ENCODE peak calls at places on chromosomes 13 and 19, in four cellular contexts. J is esophagus squamous epithelium, A is mammary epithelial cell, I is A549. T is an unnamed sample.

GRCh38 chr19:49786432-49786831 is 19.6 kb downstream of the AP2A1 start:
- DNase-seq in J (no peak), A (peak; percentile 28), I (peak; percentile 46), T (no peak)

GRCh38 chr13:98741741-98742435 is 10.6 kb downstream of the SLC15A1 start:
- DNase-seq in J (no peak), A (no peak), I (no peak), T (no peak)

GRCh38 chr13:28337196-28338045 is 157.5 kb downstream of the FLT1 start:
- DNase-seq in J (no peak), A (peak; percentile 9), I (no peak), T (no peak)

GRCh38 chr19:6801397-6802086 is 29.0 kb downstream of the VAV1 start:
- DNase-seq in J (peak; percentile 29), A (no peak), I (peak; percentile 87), T (no peak)

GRCh38 chr19:19816679-19817078 is 4.9 kb downstream of the ZNF506 start:
- DNase-seq in J (no peak), A (no peak), I (no peak), T (no peak)

GRCh38 chr19:1582201-1582600 is 10.5 kb downstream of the MBD3 start:
- DNase-seq in J (no peak), A (no peak), I (no peak), T (no peak)

GRCh38 chr13:79988573-79988972 is 352.4 kb downstream of the SPRY2 start:
- DNase-seq in J (no peak), A (peak; percentile 74), I (no peak), T (no peak)

GRCh38 chr13:46864941-46865340 is 31.9 kb downstream of the HTR2A start:
- DNase-seq in J (no peak), A (no peak), I (no peak), T (no peak)

GRCh38 chr13:19864018-19864338 is 529 bp upstream of the ZMYM5 start:
- DNase-seq in J (peak; percentile 23), A (no peak), I (peak; percentile 83), T (no peak)

GRCh38 chr13:38213307-38213706 is 136.3 kb upstream of the UFM1 start:
- DNase-seq in J (no peak), A (peak; percentile 69), I (no peak), T (no peak)

GRCh38 chr13:105410602-105411001 is 1124.9 kb downstream of the EFNB2 start:
- DNase-seq in J (no peak), A (peak; percentile 53), I (peak; percentile 45), T (peak; percentile 12)

GRCh38 chr13:27353653-27354052 is 70.8 kb upstream of the GTF3A start:
- DNase-seq in J (no peak), A (no peak), I (no peak), T (no peak)

GRCh38 chr13:107678075-107678689 is 537.2 kb downstream of the LIG4 start:
- DNase-seq in J (no peak), A (no peak), I (no peak), T (no peak)

GRCh38 chr13:112447306-112447705 is 71.2 kb downstream of the SPACA7 start:
- DNase-seq in J (no peak), A (no peak), I (no peak), T (no peak)

GRCh38 chr13:105272660-105273631 is 1262.5 kb downstream of the EFNB2 start:
- DNase-seq in J (no peak), A (no peak), I (no peak), T (no peak)

GRCh38 chr19:17473041-17473440 is 2.7 kb downstream of the SLC27A1 start:
- DNase-seq in J (no peak), A (peak; percentile 69), I (peak; percentile 37), T (no peak)

GRCh38 chr19:7311911-7312310 is 17.7 kb upstream of the INSR start:
- DNase-seq in J (no peak), A (no peak), I (no peak), T (no peak)

GRCh38 chr19:9060559-9061340 is 26.1 kb upstream of the OR1M1 start:
- DNase-seq in J (no peak), A (no peak), I (no peak), T (no peak)

GRCh38 chr13:67776171-67776570 is 546.0 kb upstream of the PCDH9 start:
- DNase-seq in J (no peak), A (no peak), I (no peak), T (no peak)

GRCh38 chr19:3798137-3798536 is 12.0 kb upstream of the MATK start:
- DNase-seq in J (no peak), A (no peak), I (no peak), T (no peak)

GRCh38 chr13:43077906-43078305 is 54.5 kb downstream of the DNAJC15 start:
- DNase-seq in J (no peak), A (no peak), I (no peak), T (no peak)

GRCh38 chr13:40530961-40531360 is 135.5 kb downstream of the FOXO1 start:
- DNase-seq in J (no peak), A (no peak), I (no peak), T (no peak)

GRCh38 chr19:33402421-33403220 is 29.1 kb downstream of the CEBPG start:
- DNase-seq in J (no peak), A (no peak), I (peak; percentile 36), T (no peak)
- TF ChIP-seq CTCF in J (peak; percentile 12), A (peak; percentile 35), I (no peak), T (no peak)

DNA sequence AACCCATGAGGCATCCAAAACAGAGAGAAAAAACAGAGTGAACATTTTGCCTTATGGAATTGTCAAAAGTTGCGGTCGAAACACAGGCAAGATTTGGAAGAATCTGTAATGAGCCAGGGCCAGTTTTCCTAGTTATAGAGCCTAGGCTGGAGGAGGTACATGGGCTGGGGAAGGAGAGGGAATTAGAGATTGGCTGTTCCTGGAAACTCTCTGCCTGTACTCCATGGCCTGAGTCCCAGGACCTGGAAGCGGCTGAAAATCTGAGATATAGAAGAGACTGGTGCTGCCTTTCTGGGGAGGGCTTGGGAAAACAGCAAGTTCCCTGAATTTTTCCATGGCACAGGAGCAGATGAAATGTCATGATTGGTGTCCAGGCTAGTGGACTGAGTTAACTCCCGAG is 122.8 kb upstream of the KLF12 start:
- DNase-seq in J (no peak), A (no peak), I (no peak), T (no peak)
- TF ChIP-seq CTCF in J (no peak), A (no peak), I (no peak), T (no peak)

DNA sequence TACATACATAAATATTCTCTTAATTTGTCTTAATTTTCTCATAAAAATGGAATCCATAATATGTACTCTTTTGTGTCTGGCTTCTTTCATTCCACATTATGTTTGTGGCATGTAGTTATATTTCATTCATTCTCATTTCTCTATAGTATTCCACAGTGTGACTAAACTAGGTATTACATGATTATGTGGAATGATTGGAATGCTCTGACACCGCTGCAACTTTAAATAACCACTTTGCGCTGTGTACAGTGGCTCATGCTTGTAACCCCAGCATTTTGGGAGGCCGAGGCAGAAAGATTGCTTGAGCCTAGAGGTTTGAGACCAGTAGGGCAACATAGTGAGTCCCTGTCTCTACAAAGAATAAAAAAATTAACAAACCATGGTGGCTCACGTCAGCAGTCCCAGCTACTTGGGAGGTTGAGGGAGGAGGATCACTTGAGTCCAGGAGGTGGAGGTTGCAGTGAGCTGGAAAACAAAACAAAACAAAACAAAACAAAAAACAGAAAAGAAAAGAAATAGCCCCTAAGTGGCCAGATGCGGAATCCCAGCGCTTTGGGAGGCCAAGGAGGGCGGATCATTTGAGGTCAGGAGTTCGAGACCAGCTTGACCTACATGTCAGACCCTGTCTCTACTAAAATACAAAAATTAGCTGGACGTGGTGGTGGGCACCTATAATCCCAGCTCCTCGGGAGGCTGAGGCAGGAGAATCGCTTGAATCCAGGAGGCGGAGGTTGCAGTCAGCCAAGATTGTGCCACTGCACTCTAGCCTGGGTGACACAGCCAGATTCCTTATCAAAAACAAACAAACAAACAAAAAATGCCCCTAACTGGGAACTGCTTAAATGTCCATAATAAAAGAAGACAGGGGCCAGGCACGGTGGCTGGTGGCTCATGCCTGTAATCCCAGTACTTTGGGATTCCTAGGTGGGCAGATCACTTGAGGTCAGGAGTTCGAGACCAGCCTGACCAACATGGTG is 8.0 kb upstream of the SAE1 start:
- DNase-seq in J (no peak), A (peak; percentile 67), I (peak; percentile 66), T (no peak)
- TF ChIP-seq CTCF in J (no peak), A (no peak), I (no peak), T (no peak)

DNA sequence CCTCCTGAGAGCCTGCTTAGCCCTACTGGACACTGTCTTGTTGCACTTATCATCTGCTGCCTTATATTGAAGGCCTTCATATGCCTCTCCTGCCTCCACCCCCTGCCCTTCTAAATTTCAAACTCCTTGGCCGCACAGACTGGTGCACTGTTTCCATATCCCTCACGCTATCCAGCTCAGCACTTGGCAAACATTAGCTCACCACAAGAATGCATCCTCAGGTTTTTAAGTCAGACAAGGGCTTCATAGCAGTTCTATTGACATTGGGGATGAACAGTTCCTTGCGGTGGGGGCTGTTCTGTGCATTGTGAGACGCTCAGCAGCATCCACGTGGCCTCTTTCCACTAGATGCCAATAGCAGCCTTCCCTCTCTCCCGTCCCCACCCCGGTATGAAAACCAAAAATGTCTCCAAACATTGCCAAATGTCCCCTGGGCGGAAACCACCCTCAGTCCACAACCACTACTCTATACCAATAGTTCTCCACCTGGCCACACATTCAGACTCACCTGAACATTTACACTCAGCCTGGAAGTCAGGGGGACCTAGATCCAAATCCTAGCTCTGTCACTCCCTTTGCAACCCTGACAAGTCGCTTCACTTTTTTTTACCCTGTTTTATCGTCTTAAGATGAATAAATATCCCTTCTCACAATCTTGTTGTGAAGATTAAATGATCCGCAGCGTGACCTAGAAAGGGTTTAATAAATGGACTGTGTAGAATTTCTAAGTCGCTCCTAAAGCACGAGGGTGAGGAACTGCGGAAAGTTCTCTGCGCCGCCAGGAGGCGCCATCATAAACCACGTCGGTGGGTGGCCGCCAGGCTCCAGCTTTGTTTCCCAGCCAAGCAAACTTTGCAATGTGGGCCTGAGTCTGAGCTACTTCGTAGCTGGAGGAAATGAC is 3.6 kb upstream of the CEACAM3 start:
- DNase-seq in J (no peak), A (peak; percentile 35), I (peak; percentile 81), T (no peak)
- TF ChIP-seq CTCF in J (peak; percentile 74), A (peak; percentile 73), I (peak; percentile 94), T (peak; percentile 49)

GRCh38 chr13:35887028-35887666 is 244.0 kb downstream of the DCLK1 start:
- DNase-seq in J (no peak), A (no peak), I (no peak), T (no peak)
- TF ChIP-seq CTCF in J (no peak), A (no peak), I (no peak), T (no peak)

GRCh38 chr13:103297083-103297482 is 230.9 kb upstream of the SLC10A2 start:
- DNase-seq in J (no peak), A (no peak), I (no peak), T (no peak)

GRCh38 chr13:103303078-103303651 is 236.9 kb upstream of the SLC10A2 start:
- DNase-seq in J (no peak), A (no peak), I (no peak), T (no peak)

DNA sequence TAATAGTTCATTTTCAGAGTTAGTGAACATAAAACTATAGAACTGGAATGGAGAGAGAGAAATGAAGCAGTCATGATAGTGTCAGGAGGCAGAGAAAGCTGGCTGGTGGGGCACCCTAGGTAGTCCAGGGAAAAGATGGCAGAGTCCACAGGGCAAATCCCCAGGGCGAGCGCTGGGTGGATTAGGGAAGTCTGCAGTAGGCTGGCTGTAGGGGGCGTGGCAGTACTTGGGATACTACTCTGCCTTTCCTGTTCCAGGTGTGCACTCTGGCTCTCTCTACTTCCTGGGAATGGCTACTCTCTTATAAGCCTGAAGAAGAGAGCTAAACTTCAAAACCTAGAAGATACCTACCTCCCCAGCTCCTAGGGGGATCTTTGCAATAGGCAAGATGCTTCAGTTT is 232.9 kb upstream of the SLC10A2 start:
- DNase-seq in J (no peak), A (no peak), I (no peak), T (no peak)
- TF ChIP-seq CTCF in J (no peak), A (no peak), I (no peak), T (no peak)

T was measured in D721Med.